ENCODE peak calls at places on chromosome 19, in five cellular contexts. One of them, this sample, is unnamed.

GRCh38 chr19:2554856-2555255 is 78.9 kb downstream of the GADD45B start:
- DNase-seq in sciatic nerve: no peak
- DNase-seq in anterior cingulate cortex: no peak
- DNase-seq in Calu3: no peak
- DNase-seq in tibial artery: peak; percentile 70
- DNase-seq in this sample: no peak

GRCh38 chr19:35318679-35319448 is 10.1 kb upstream of the CD22 start:
- DNase-seq in sciatic nerve: peak; percentile 69
- DNase-seq in anterior cingulate cortex: peak; percentile 60
- DNase-seq in Calu3: peak; percentile 91
- DNase-seq in tibial artery: peak; percentile 77
- DNase-seq in this sample: peak; percentile 100

GRCh38 chr19:3270908-3271307 is 46.4 kb downstream of the CELF5 start:
- DNase-seq in Calu3: peak; percentile 41
- DNase-seq in sciatic nerve: no peak
- DNase-seq in anterior cingulate cortex: peak; percentile 22
- DNase-seq in tibial artery: no peak
- DNase-seq in this sample: no peak

GRCh38 chr19:55276720-55277430 is 3.0 kb downstream of the HSPBP1 start:
- DNase-seq in sciatic nerve: no peak
- DNase-seq in Calu3: no peak
- DNase-seq in anterior cingulate cortex: no peak
- DNase-seq in tibial artery: no peak
- DNase-seq in this sample: no peak

GRCh38 chr19:6822311-6822670 is 49.8 kb downstream of the VAV1 start:
- DNase-seq in Calu3: no peak
- DNase-seq in tibial artery: no peak
- DNase-seq in sciatic nerve: peak; percentile 40
- DNase-seq in anterior cingulate cortex: no peak
- DNase-seq in this sample: no peak

GRCh38 chr19:7004313-7004931 is 16.8 kb downstream of the MBD3L2B start:
- DNase-seq in sciatic nerve: no peak
- DNase-seq in tibial artery: no peak
- DNase-seq in Calu3: no peak
- DNase-seq in anterior cingulate cortex: no peak
- DNase-seq in this sample: peak; percentile 24

GRCh38 chr19:55156202-55157063 is 1.1 kb downstream of the TNNI3 start:
- DNase-seq in tibial artery: no peak
- DNase-seq in sciatic nerve: no peak
- DNase-seq in anterior cingulate cortex: no peak
- DNase-seq in Calu3: peak; percentile 83
- DNase-seq in this sample: no peak

GRCh38 chr19:33089061-33089460 is 8.1 kb downstream of the GPATCH1 start:
- DNase-seq in tibial artery: no peak
- DNase-seq in Calu3: no peak
- DNase-seq in anterior cingulate cortex: no peak
- DNase-seq in sciatic nerve: no peak
- DNase-seq in this sample: peak; percentile 60

GRCh38 chr19:13053761-13054604 is 48.7 kb downstream of the LYL1 start:
- DNase-seq in Calu3: peak; percentile 92
- DNase-seq in anterior cingulate cortex: peak; percentile 29
- DNase-seq in sciatic nerve: peak; percentile 94
- DNase-seq in tibial artery: peak; percentile 89
- DNase-seq in this sample: peak; percentile 80

GRCh38 chr19:20388826-20389225 is 176.8 kb downstream of the ZNF737 start:
- DNase-seq in Calu3: no peak
- DNase-seq in tibial artery: no peak
- DNase-seq in anterior cingulate cortex: no peak
- DNase-seq in sciatic nerve: no peak
- DNase-seq in this sample: no peak

GRCh38 chr19:35708391-35708790 is 4.0 kb downstream of the ZBTB32 start:
- DNase-seq in Calu3: no peak
- DNase-seq in tibial artery: no peak
- DNase-seq in anterior cingulate cortex: no peak
- DNase-seq in sciatic nerve: no peak
- DNase-seq in this sample: no peak

GRCh38 chr19:41000310-41000737 is 9.2 kb downstream of the CYP2B6 start:
- DNase-seq in tibial artery: no peak
- DNase-seq in Calu3: peak; percentile 98
- DNase-seq in anterior cingulate cortex: no peak
- DNase-seq in sciatic nerve: no peak
- DNase-seq in this sample: peak; percentile 46

GRCh38 chr19:56076413-56076998 is 44.6 kb downstream of the ZNF787 start:
- DNase-seq in sciatic nerve: no peak
- DNase-seq in tibial artery: no peak
- DNase-seq in Calu3: peak; percentile 75
- DNase-seq in anterior cingulate cortex: no peak
- DNase-seq in this sample: peak; percentile 31

GRCh38 chr19:17415107-17415506 is 4.7 kb upstream of the MVB12A start:
- DNase-seq in Calu3: no peak
- DNase-seq in anterior cingulate cortex: no peak
- DNase-seq in tibial artery: no peak
- DNase-seq in sciatic nerve: no peak
- DNase-seq in this sample: no peak

GRCh38 chr19:3479819-3480215 is 508 bp downstream of the SMIM24 start:
- DNase-seq in Calu3: no peak
- DNase-seq in anterior cingulate cortex: no peak
- DNase-seq in sciatic nerve: no peak
- DNase-seq in tibial artery: no peak
- DNase-seq in this sample: no peak

GRCh38 chr19:6223461-6224307 is 56.1 kb downstream of the MLLT1 start:
- DNase-seq in sciatic nerve: no peak
- DNase-seq in anterior cingulate cortex: no peak
- DNase-seq in tibial artery: no peak
- DNase-seq in Calu3: no peak
- DNase-seq in this sample: no peak

GRCh38 chr19:47541507-47541906 is 26.6 kb upstream of the NAPA start:
- DNase-seq in sciatic nerve: no peak
- DNase-seq in Calu3: no peak
- DNase-seq in anterior cingulate cortex: no peak
- DNase-seq in tibial artery: no peak
- DNase-seq in this sample: peak; percentile 29

GRCh38 chr19:43778651-43779050 is 2.1 kb downstream of the KCNN4 start:
- DNase-seq in tibial artery: no peak
- DNase-seq in anterior cingulate cortex: no peak
- DNase-seq in sciatic nerve: no peak
- DNase-seq in Calu3: no peak
- DNase-seq in this sample: no peak

GRCh38 chr19:39446365-39447084 is 1.1 kb downstream of the SUPT5H start:
- DNase-seq in anterior cingulate cortex: no peak
- DNase-seq in Calu3: no peak
- DNase-seq in tibial artery: no peak
- DNase-seq in sciatic nerve: no peak
- DNase-seq in this sample: no peak

GRCh38 chr19:6723738-6724137 is 3.3 kb upstream of the C3 start:
- DNase-seq in anterior cingulate cortex: no peak
- DNase-seq in sciatic nerve: no peak
- DNase-seq in tibial artery: no peak
- DNase-seq in Calu3: no peak
- DNase-seq in this sample: no peak

GRCh38 chr19:2805991-2806649 is 13.5 kb upstream of the ZNF554 start:
- DNase-seq in Calu3: no peak
- DNase-seq in sciatic nerve: no peak
- DNase-seq in anterior cingulate cortex: no peak
- DNase-seq in tibial artery: no peak
- DNase-seq in this sample: no peak

GRCh38 chr19:46068345-46069258 is 27.8 kb upstream of the IGFL4 start:
- DNase-seq in tibial artery: no peak
- DNase-seq in sciatic nerve: no peak
- DNase-seq in Calu3: peak; percentile 43
- DNase-seq in anterior cingulate cortex: no peak
- DNase-seq in this sample: peak; percentile 76

GRCh38 chr19:29544656-29545360 is 19.0 kb downstream of the VSTM2B start:
- DNase-seq in sciatic nerve: peak; percentile 35
- DNase-seq in anterior cingulate cortex: no peak
- DNase-seq in Calu3: no peak
- DNase-seq in tibial artery: peak; percentile 24
- DNase-seq in this sample: no peak

GRCh38 chr19:34253711-34254551 is 423 bp upstream of the GARRE1 start:
- DNase-seq in Calu3: no peak
- DNase-seq in anterior cingulate cortex: peak; percentile 75
- DNase-seq in sciatic nerve: peak; percentile 95
- DNase-seq in tibial artery: peak; percentile 92
- DNase-seq in this sample: peak; percentile 62

GRCh38 chr19:6712231-6712630 is 8.2 kb downstream of the C3 start:
- DNase-seq in Calu3: no peak
- DNase-seq in tibial artery: no peak
- DNase-seq in anterior cingulate cortex: no peak
- DNase-seq in sciatic nerve: no peak
- DNase-seq in this sample: no peak

GRCh38 chr19:39372047-39372802 is 18.7 kb downstream of the PAF1 start:
- DNase-seq in sciatic nerve: peak; percentile 91
- DNase-seq in anterior cingulate cortex: peak; percentile 24
- DNase-seq in tibial artery: peak; percentile 93
- DNase-seq in Calu3: no peak
- DNase-seq in this sample: no peak

GRCh38 chr19:45097776-45098520 is 5.0 kb downstream of the PPP1R37 start:
- DNase-seq in tibial artery: no peak
- DNase-seq in Calu3: peak; percentile 77
- DNase-seq in anterior cingulate cortex: peak; percentile 62
- DNase-seq in sciatic nerve: peak; percentile 67
- DNase-seq in this sample: peak; percentile 97

GRCh38 chr19:51799311-51799997 is 4.5 kb downstream of the FPR3 start:
- DNase-seq in Calu3: peak; percentile 61
- DNase-seq in anterior cingulate cortex: peak; percentile 13
- DNase-seq in sciatic nerve: peak; percentile 72
- DNase-seq in tibial artery: peak; percentile 90
- DNase-seq in this sample: peak; percentile 28

GRCh38 chr19:3479177-3479818 is 1.0 kb downstream of the SMIM24 start:
- DNase-seq in sciatic nerve: no peak
- DNase-seq in tibial artery: no peak
- DNase-seq in anterior cingulate cortex: no peak
- DNase-seq in Calu3: no peak
- DNase-seq in this sample: no peak

GRCh38 chr19:58317481-58318072 is 9.2 kb upstream of the ZSCAN22 start:
- DNase-seq in anterior cingulate cortex: no peak
- DNase-seq in Calu3: peak; percentile 26
- DNase-seq in sciatic nerve: no peak
- DNase-seq in tibial artery: no peak
- DNase-seq in this sample: peak; percentile 39

GRCh38 chr19:50486823-50487515 is 10.3 kb upstream of the GARIN5A start:
- DNase-seq in tibial artery: no peak
- DNase-seq in Calu3: peak; percentile 52
- DNase-seq in anterior cingulate cortex: no peak
- DNase-seq in sciatic nerve: no peak
- DNase-seq in this sample: peak; percentile 46

GRCh38 chr19:46216612-46217011 is 12.9 kb upstream of the IGFL1 start:
- DNase-seq in anterior cingulate cortex: no peak
- DNase-seq in tibial artery: no peak
- DNase-seq in Calu3: no peak
- DNase-seq in sciatic nerve: no peak
- DNase-seq in this sample: no peak

GRCh38 chr19:41868120-41868988 is 8.3 kb downstream of the RPS19 start:
- DNase-seq in Calu3: no peak
- DNase-seq in anterior cingulate cortex: no peak
- DNase-seq in sciatic nerve: no peak
- DNase-seq in tibial artery: no peak
- DNase-seq in this sample: no peak